ENCODE peak calls at places on chromosomes 6 and 20, in four cellular contexts. R, I, T and J are unnamed samples.

GRCh38 chr6:11434565-11435326 is 102.8 kb upstream of the TMEM170B start:
- DNase-seq in T (no peak), R (no peak), I (peak; percentile 68), J (peak; percentile 71)

GRCh38 chr6:33407132-33407718 is 3.6 kb upstream of the PHF1 start:
- DNase-seq in R (no peak), T (no peak), I (no peak), J (no peak)

GRCh38 chr6:37858363-37858762 is 38.8 kb downstream of the ZFAND3 start:
- DNase-seq in R (no peak), I (no peak), T (no peak), J (no peak)

GRCh38 chr6:79257381-79258205 is 23.1 kb upstream of the HMGN3 start:
- DNase-seq in I (peak; percentile 20), R (no peak), T (no peak), J (no peak)

GRCh38 chr6:37822851-37823682 is 3.5 kb downstream of the ZFAND3 start:
- DNase-seq in T (no peak), I (peak; percentile 68), R (no peak), J (no peak)

GRCh38 chr20:34824861-34825529 is 456 bp downstream of the NCOA6 start:
- DNase-seq in T (no peak), R (peak; percentile 52), I (peak; percentile 87), J (peak; percentile 18)

GRCh38 chr6:151196571-151196970 is 43.2 kb upstream of the AKAP12 start:
- DNase-seq in R (peak; percentile 77), I (no peak), T (no peak), J (peak; percentile 46)

GRCh38 chr20:24773751-24774201 is 175.3 kb upstream of the CST7 start:
- DNase-seq in T (no peak), R (no peak), I (peak; percentile 26), J (no peak)

GRCh38 chr6:152301021-152301805 is 335.9 kb downstream of the SYNE1 start:
- DNase-seq in R (no peak), I (no peak), T (no peak), J (no peak)

GRCh38 chr6:168475188-168476013 is 34.4 kb downstream of the SMOC2 start:
- DNase-seq in T (no peak), R (no peak), I (no peak), J (no peak)

GRCh38 chr6:3838992-3839867 is 9.9 kb upstream of the FAM50B start:
- DNase-seq in I (no peak), T (no peak), R (no peak), J (no peak)

GRCh38 chr6:5085638-5086293 is 625 bp downstream of the PPP1R3G start:
- DNase-seq in I (peak; percentile 63), R (peak; percentile 34), T (no peak), J (no peak)

GRCh38 chr6:167487706-167488664 is 163.1 kb downstream of the TTLL2 start:
- DNase-seq in R (no peak), I (no peak), T (no peak), J (no peak)

GRCh38 chr20:4569092-4569491 is 152.6 kb upstream of the PRND start:
- DNase-seq in R (no peak), I (no peak), T (no peak), J (no peak)

GRCh38 chr6:44428682-44429081 is 41.2 kb downstream of the CDC5L start:
- DNase-seq in R (no peak), I (no peak), T (no peak), J (no peak)

DNA sequence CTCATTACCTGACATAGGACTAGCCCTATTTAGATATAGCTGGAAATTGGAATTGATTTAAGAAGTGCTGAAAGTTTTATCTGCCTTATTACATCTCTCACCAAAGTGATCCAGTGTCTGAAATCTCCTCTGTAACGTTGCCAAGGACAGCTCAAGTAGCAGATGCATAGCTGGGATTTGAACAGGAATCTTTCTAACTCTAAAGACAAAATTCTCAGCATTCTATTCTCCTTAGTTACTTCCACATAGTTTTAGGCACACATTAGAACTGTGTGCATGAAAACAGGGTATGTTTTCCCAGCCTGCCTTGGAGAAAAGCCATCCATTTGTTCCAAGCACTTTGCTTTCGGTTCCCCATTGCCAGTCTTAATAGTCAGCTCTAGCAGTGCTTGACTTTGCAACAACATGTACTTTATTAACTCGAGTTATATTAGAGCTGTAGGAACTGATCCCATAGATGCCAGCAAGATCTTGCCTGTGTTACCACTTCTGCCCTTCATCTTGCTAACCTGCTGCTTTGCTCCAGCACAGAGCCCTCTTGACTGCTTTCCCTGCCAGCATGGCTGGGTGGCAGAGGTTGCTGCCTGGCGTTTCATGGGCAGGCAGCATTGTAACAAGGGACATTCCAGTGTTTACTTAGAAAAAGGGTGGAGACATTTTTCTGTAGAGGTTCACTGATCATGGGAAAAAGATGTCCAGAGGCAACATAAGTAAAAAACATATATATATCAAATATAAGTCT is 56.1 kb upstream of the STMND1 start:
- DNase-seq in T (no peak), I (no peak), R (no peak), J (no peak)
- H3K4me3 ChIP-seq in T (no peak overlapping the region), I (no peak overlapping the region), R (no peak overlapping the region), J (no peak overlapping the region)

GRCh38 chr6:144178323-144178722 is 28.0 kb downstream of the STX11 start:
- DNase-seq in R (no peak), I (no peak), T (no peak), J (no peak)

GRCh38 chr6:144181639-144182038 is 31.3 kb downstream of the STX11 start:
- DNase-seq in R (no peak), I (no peak), T (no peak), J (no peak)

GRCh38 chr6:144179817-144180216 is 29.5 kb downstream of the STX11 start:
- DNase-seq in R (no peak), I (no peak), T (no peak), J (no peak)

GRCh38 chr6:144176043-144176442 is 25.7 kb downstream of the STX11 start:
- DNase-seq in R (no peak), T (no peak), I (no peak), J (no peak)

DNA sequence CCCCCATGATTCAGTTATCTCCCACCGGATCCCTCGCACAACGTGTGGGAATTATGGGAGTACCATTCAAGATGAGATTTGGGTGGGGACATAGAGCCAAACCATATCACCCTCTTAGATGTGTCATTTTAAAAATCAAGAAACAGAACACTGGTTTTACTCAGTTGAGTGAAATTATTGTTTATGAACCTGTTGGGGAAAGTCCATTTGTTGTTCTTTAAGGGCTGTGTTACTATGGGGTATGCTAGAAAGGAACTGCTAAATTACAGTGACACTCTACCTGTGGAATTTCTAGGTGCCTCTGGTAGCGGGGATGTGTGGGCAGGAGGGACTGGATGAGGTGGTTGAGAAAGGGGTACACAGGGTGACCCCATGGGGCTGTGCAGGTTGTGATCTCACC is 28.9 kb downstream of the STX11 start:
- DNase-seq in I (no peak), T (no peak), R (no peak), J (no peak)
- H3K27ac ChIP-seq in I (no peak overlapping the region), T (no peak overlapping the region), R (no peak overlapping the region), J (no peak overlapping the region)

GRCh38 chr20:54475334-54476287 is at the start of gene DOK5:
- DNase-seq in T (no peak), I (peak; percentile 63), R (peak; percentile 35), J (peak; percentile 33)
- H3K4me3 ChIP-seq in T (peak within 1 kb of the TSS; percentile 80), I (peak within 1 kb of the TSS; percentile 80), R (peak within 1 kb of the TSS; percentile 44), J (peak within 1 kb of the TSS; percentile 70)

GRCh38 chr6:21676769-21677168 is 83.2 kb downstream of the SOX4 start:
- DNase-seq in I (no peak), T (no peak), R (no peak), J (no peak)

GRCh38 chr6:21679761-21680265 is 86.3 kb downstream of the SOX4 start:
- DNase-seq in T (no peak), R (no peak), I (peak; percentile 41), J (no peak)

GRCh38 chr6:21680611-21681010 is 87.1 kb downstream of the SOX4 start:
- DNase-seq in R (no peak), I (no peak), T (no peak), J (no peak)

DNA sequence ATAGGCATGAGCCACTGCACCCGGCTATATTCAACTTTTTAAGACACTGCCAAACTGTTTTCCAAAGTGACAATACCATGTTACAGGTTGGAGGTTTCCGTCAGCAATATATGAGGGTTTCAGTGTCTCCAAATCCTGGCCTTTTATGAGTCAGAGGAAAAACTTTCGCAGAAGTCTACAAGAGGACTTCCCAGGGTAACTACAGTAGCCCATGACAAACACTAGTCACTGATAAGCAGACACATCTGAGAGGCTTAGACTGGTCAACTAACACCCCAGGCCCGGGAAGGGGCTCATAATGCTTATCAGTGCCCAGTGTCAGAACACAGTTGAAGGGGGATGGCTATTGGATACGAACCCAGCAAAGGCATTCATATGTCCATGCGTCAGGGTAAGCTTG is 85.4 kb downstream of the SOX4 start:
- DNase-seq in T (no peak), I (peak; percentile 53), R (no peak), J (no peak)
- H3K27ac ChIP-seq in T (no peak overlapping the region), I (no peak overlapping the region), R (peak overlapping the region; percentile 68), J (no peak overlapping the region)

GRCh38 chr20:51533291-51534172 is 9.0 kb downstream of the NFATC2 start:
- DNase-seq in I (no peak), R (no peak), T (no peak), J (no peak)

GRCh38 chr20:51532577-51533191 is 9.8 kb downstream of the NFATC2 start:
- DNase-seq in T (no peak), R (no peak), I (no peak), J (no peak)

GRCh38 chr20:51529758-51530157 is 12.8 kb downstream of the NFATC2 start:
- DNase-seq in I (no peak), T (no peak), R (no peak), J (no peak)

GRCh38 chr20:51531141-51531710 is 11.3 kb downstream of the NFATC2 start:
- DNase-seq in T (no peak), I (no peak), R (no peak), J (no peak)

GRCh38 chr20:51531712-51532456 is 10.6 kb downstream of the NFATC2 start:
- DNase-seq in R (no peak), I (no peak), T (no peak), J (no peak)
- H3K4me3 ChIP-seq in R (no peak overlapping the region), I (no peak overlapping the region), T (no peak overlapping the region), J (no peak overlapping the region)

GRCh38 chr20:53874104-53874503 is 196.3 kb downstream of the BCAS1 start:
- DNase-seq in R (no peak), I (no peak), T (no peak), J (no peak)
- H3K27ac ChIP-seq in R (no peak overlapping the region), I (no peak overlapping the region), T (no peak overlapping the region), J (no peak overlapping the region)

GRCh38 chr6:158912591-158912990 is 87.4 kb downstream of the RSPH3 start:
- DNase-seq in R (no peak), T (no peak), I (no peak), J (no peak)

GRCh38 chr6:158908596-158908995 is 89.4 kb upstream of the EZR start:
- DNase-seq in R (no peak), T (no peak), I (no peak), J (no peak)

GRCh38 chr6:158911746-158912158 is 88.2 kb downstream of the RSPH3 start:
- DNase-seq in I (no peak), T (no peak), R (no peak), J (no peak)

GRCh38 chr6:158909938-158910337 is 90.1 kb downstream of the RSPH3 start:
- DNase-seq in T (no peak), R (no peak), I (no peak), J (no peak)

GRCh38 chr6:158910484-158911075 is 89.4 kb downstream of the RSPH3 start:
- DNase-seq in I (peak; percentile 45), R (no peak), T (peak; percentile 79), J (no peak)
- H3K4me3 ChIP-seq in I (no peak overlapping the region), R (no peak overlapping the region), T (no peak overlapping the region), J (no peak overlapping the region)